ENCODE peak calls at places on chromosomes 7 and 10, in eight cellular contexts. One of them, this sample, is unnamed.

GRCh38 chr10:125025341-125025740 is 83.4 kb downstream of the ZRANB1 start:
- DNase-seq in WTC11: no peak
- DNase-seq in activated T-helper 1 cell treated with anti-CD3 and anti-CD28 coated beads, Interleukin-12 subunit alpha, Interleukin-12 subunit beta, Interleukin-2, Interleukin-4 antibody, amounts not matched to agents 30 ng/mL and 10 ng/mL and 1 ng/mL, durations not matched to agents 14 hours and 24 hours and 36 hours: no peak
- DNase-seq in tibial artery: no peak
- DNase-seq in neural progenitor cell: no peak
- DNase-seq in H54: no peak
- DNase-seq in mucosa of gallbladder: no peak
- DNase-seq in posterior cingulate gyrus: no peak
- DNase-seq in this sample: no peak

GRCh38 chr7:100563809-100564400 is 9.8 kb downstream of the SAP25 start:
- DNase-seq in WTC11: peak; percentile 94
- DNase-seq in activated T-helper 1 cell treated with anti-CD3 and anti-CD28 coated beads, Interleukin-12 subunit alpha, Interleukin-12 subunit beta, Interleukin-2, Interleukin-4 antibody, amounts not matched to agents 30 ng/mL and 10 ng/mL and 1 ng/mL, durations not matched to agents 14 hours and 24 hours and 36 hours: peak; percentile 69
- DNase-seq in tibial artery: peak; percentile 86
- DNase-seq in neural progenitor cell: peak; percentile 81
- DNase-seq in H54: peak; percentile 87
- DNase-seq in mucosa of gallbladder: peak; percentile 87
- DNase-seq in posterior cingulate gyrus: peak; percentile 85
- DNase-seq in this sample: peak; percentile 95

GRCh38 chr10:100735087-100735344 is 10.4 kb upstream of the PAX2 start:
- DNase-seq in WTC11: no peak
- DNase-seq in activated T-helper 1 cell treated with anti-CD3 and anti-CD28 coated beads, Interleukin-12 subunit alpha, Interleukin-12 subunit beta, Interleukin-2, Interleukin-4 antibody, amounts not matched to agents 30 ng/mL and 10 ng/mL and 1 ng/mL, durations not matched to agents 14 hours and 24 hours and 36 hours: no peak
- DNase-seq in tibial artery: no peak
- DNase-seq in neural progenitor cell: no peak
- DNase-seq in H54: no peak
- DNase-seq in mucosa of gallbladder: no peak
- DNase-seq in posterior cingulate gyrus: no peak
- DNase-seq in this sample: no peak

GRCh38 chr10:110141747-110142625 is 65.4 kb upstream of the MXI1 start:
- DNase-seq in WTC11: no peak
- DNase-seq in activated T-helper 1 cell treated with anti-CD3 and anti-CD28 coated beads, Interleukin-12 subunit alpha, Interleukin-12 subunit beta, Interleukin-2, Interleukin-4 antibody, amounts not matched to agents 30 ng/mL and 10 ng/mL and 1 ng/mL, durations not matched to agents 14 hours and 24 hours and 36 hours: no peak
- DNase-seq in tibial artery: no peak
- DNase-seq in neural progenitor cell: no peak
- DNase-seq in H54: no peak
- DNase-seq in mucosa of gallbladder: peak; percentile 52
- DNase-seq in posterior cingulate gyrus: no peak
- DNase-seq in this sample: no peak

GRCh38 chr7:43834463-43835251 is 34.7 kb downstream of the MRPS24 start:
- DNase-seq in WTC11: no peak
- DNase-seq in activated T-helper 1 cell treated with anti-CD3 and anti-CD28 coated beads, Interleukin-12 subunit alpha, Interleukin-12 subunit beta, Interleukin-2, Interleukin-4 antibody, amounts not matched to agents 30 ng/mL and 10 ng/mL and 1 ng/mL, durations not matched to agents 14 hours and 24 hours and 36 hours: peak; percentile 24
- DNase-seq in tibial artery: no peak
- DNase-seq in neural progenitor cell: no peak
- DNase-seq in H54: no peak
- DNase-seq in mucosa of gallbladder: no peak
- DNase-seq in posterior cingulate gyrus: no peak
- DNase-seq in this sample: no peak

GRCh38 chr7:25059576-25059975 is 65.5 kb downstream of the CYCS start:
- DNase-seq in WTC11: no peak
- DNase-seq in activated T-helper 1 cell treated with anti-CD3 and anti-CD28 coated beads, Interleukin-12 subunit alpha, Interleukin-12 subunit beta, Interleukin-2, Interleukin-4 antibody, amounts not matched to agents 30 ng/mL and 10 ng/mL and 1 ng/mL, durations not matched to agents 14 hours and 24 hours and 36 hours: no peak
- DNase-seq in tibial artery: no peak
- DNase-seq in neural progenitor cell: peak; percentile 23
- DNase-seq in H54: no peak
- DNase-seq in mucosa of gallbladder: no peak
- DNase-seq in posterior cingulate gyrus: no peak
- DNase-seq in this sample: no peak

GRCh38 chr7:35736725-35737124 is 41.8 kb upstream of the HERPUD2 start:
- DNase-seq in WTC11: no peak
- DNase-seq in activated T-helper 1 cell treated with anti-CD3 and anti-CD28 coated beads, Interleukin-12 subunit alpha, Interleukin-12 subunit beta, Interleukin-2, Interleukin-4 antibody, amounts not matched to agents 30 ng/mL and 10 ng/mL and 1 ng/mL, durations not matched to agents 14 hours and 24 hours and 36 hours: no peak
- DNase-seq in tibial artery: no peak
- DNase-seq in neural progenitor cell: no peak
- DNase-seq in H54: no peak
- DNase-seq in mucosa of gallbladder: no peak
- DNase-seq in posterior cingulate gyrus: no peak
- DNase-seq in this sample: no peak

GRCh38 chr7:128203047-128203491 is 38.0 kb upstream of the LEP start:
- DNase-seq in WTC11: no peak
- DNase-seq in activated T-helper 1 cell treated with anti-CD3 and anti-CD28 coated beads, Interleukin-12 subunit alpha, Interleukin-12 subunit beta, Interleukin-2, Interleukin-4 antibody, amounts not matched to agents 30 ng/mL and 10 ng/mL and 1 ng/mL, durations not matched to agents 14 hours and 24 hours and 36 hours: no peak
- DNase-seq in tibial artery: no peak
- DNase-seq in neural progenitor cell: no peak
- DNase-seq in H54: no peak
- DNase-seq in mucosa of gallbladder: no peak
- DNase-seq in posterior cingulate gyrus: no peak
- DNase-seq in this sample: no peak

GRCh38 chr7:142590077-142590476 is 159.2 kb upstream of the PRSS1 start:
- DNase-seq in WTC11: no peak
- DNase-seq in activated T-helper 1 cell treated with anti-CD3 and anti-CD28 coated beads, Interleukin-12 subunit alpha, Interleukin-12 subunit beta, Interleukin-2, Interleukin-4 antibody, amounts not matched to agents 30 ng/mL and 10 ng/mL and 1 ng/mL, durations not matched to agents 14 hours and 24 hours and 36 hours: no peak
- DNase-seq in tibial artery: no peak
- DNase-seq in neural progenitor cell: no peak
- DNase-seq in H54: no peak
- DNase-seq in mucosa of gallbladder: no peak
- DNase-seq in posterior cingulate gyrus: no peak
- DNase-seq in this sample: no peak

GRCh38 chr7:121041516-121042148 is 53.1 kb downstream of the CPED1 start:
- DNase-seq in WTC11: no peak
- DNase-seq in activated T-helper 1 cell treated with anti-CD3 and anti-CD28 coated beads, Interleukin-12 subunit alpha, Interleukin-12 subunit beta, Interleukin-2, Interleukin-4 antibody, amounts not matched to agents 30 ng/mL and 10 ng/mL and 1 ng/mL, durations not matched to agents 14 hours and 24 hours and 36 hours: no peak
- DNase-seq in tibial artery: no peak
- DNase-seq in neural progenitor cell: no peak
- DNase-seq in H54: no peak
- DNase-seq in mucosa of gallbladder: no peak
- DNase-seq in posterior cingulate gyrus: no peak
- DNase-seq in this sample: no peak

GRCh38 chr10:78973901-78974408 is 94.8 kb upstream of the ZMIZ1 start:
- DNase-seq in WTC11: peak; percentile 82
- DNase-seq in activated T-helper 1 cell treated with anti-CD3 and anti-CD28 coated beads, Interleukin-12 subunit alpha, Interleukin-12 subunit beta, Interleukin-2, Interleukin-4 antibody, amounts not matched to agents 30 ng/mL and 10 ng/mL and 1 ng/mL, durations not matched to agents 14 hours and 24 hours and 36 hours: no peak
- DNase-seq in tibial artery: no peak
- DNase-seq in neural progenitor cell: peak; percentile 93
- DNase-seq in H54: peak; percentile 74
- DNase-seq in mucosa of gallbladder: peak; percentile 58
- DNase-seq in posterior cingulate gyrus: peak; percentile 72
- DNase-seq in this sample: peak; percentile 94

GRCh38 chr7:30745251-30745650 is 6.7 kb upstream of the INMT start:
- DNase-seq in WTC11: no peak
- DNase-seq in activated T-helper 1 cell treated with anti-CD3 and anti-CD28 coated beads, Interleukin-12 subunit alpha, Interleukin-12 subunit beta, Interleukin-2, Interleukin-4 antibody, amounts not matched to agents 30 ng/mL and 10 ng/mL and 1 ng/mL, durations not matched to agents 14 hours and 24 hours and 36 hours: no peak
- DNase-seq in tibial artery: no peak
- DNase-seq in neural progenitor cell: no peak
- DNase-seq in H54: no peak
- DNase-seq in mucosa of gallbladder: no peak
- DNase-seq in posterior cingulate gyrus: no peak
- DNase-seq in this sample: no peak

GRCh38 chr10:75651452-75651851 is 220.0 kb downstream of the LRMDA start:
- DNase-seq in WTC11: peak; percentile 41
- DNase-seq in activated T-helper 1 cell treated with anti-CD3 and anti-CD28 coated beads, Interleukin-12 subunit alpha, Interleukin-12 subunit beta, Interleukin-2, Interleukin-4 antibody, amounts not matched to agents 30 ng/mL and 10 ng/mL and 1 ng/mL, durations not matched to agents 14 hours and 24 hours and 36 hours: no peak
- DNase-seq in tibial artery: no peak
- DNase-seq in neural progenitor cell: peak; percentile 55
- DNase-seq in H54: no peak
- DNase-seq in mucosa of gallbladder: peak; percentile 23
- DNase-seq in posterior cingulate gyrus: no peak
- DNase-seq in this sample: peak; percentile 75

GRCh38 chr7:124688991-124689390 is 76.6 kb downstream of the GPR37 start:
- DNase-seq in WTC11: no peak
- DNase-seq in activated T-helper 1 cell treated with anti-CD3 and anti-CD28 coated beads, Interleukin-12 subunit alpha, Interleukin-12 subunit beta, Interleukin-2, Interleukin-4 antibody, amounts not matched to agents 30 ng/mL and 10 ng/mL and 1 ng/mL, durations not matched to agents 14 hours and 24 hours and 36 hours: no peak
- DNase-seq in tibial artery: no peak
- DNase-seq in neural progenitor cell: no peak
- DNase-seq in H54: no peak
- DNase-seq in mucosa of gallbladder: no peak
- DNase-seq in posterior cingulate gyrus: no peak
- DNase-seq in this sample: no peak

GRCh38 chr7:44325811-44326241 is 432 bp upstream of the CAMK2B start:
- DNase-seq in WTC11: no peak
- DNase-seq in activated T-helper 1 cell treated with anti-CD3 and anti-CD28 coated beads, Interleukin-12 subunit alpha, Interleukin-12 subunit beta, Interleukin-2, Interleukin-4 antibody, amounts not matched to agents 30 ng/mL and 10 ng/mL and 1 ng/mL, durations not matched to agents 14 hours and 24 hours and 36 hours: no peak
- DNase-seq in tibial artery: no peak
- DNase-seq in neural progenitor cell: peak; percentile 50
- DNase-seq in H54: no peak
- DNase-seq in mucosa of gallbladder: no peak
- DNase-seq in posterior cingulate gyrus: no peak
- DNase-seq in this sample: peak; percentile 71